ENCODE peak calls at places on chromosomes 7 and 10, in five cellular contexts. I is tibial nerve, V is cardiac fibroblast, U is lower lobe of right lung, J is type B pancreatic cell. Q is an unnamed sample.

GRCh38 chr7:100964630-100965029 is 4.7 kb upstream of the MUC12 start:
- DNase-seq in I (no peak), V (no peak), U (no peak), J (no peak), Q (no peak)

GRCh38 chr7:130912910-130913720 is 179.1 kb upstream of the KLF14 start:
- DNase-seq in I (peak), V (peak), U (peak), J (no peak), Q (no peak)

GRCh38 chr10:101828734-101829551 is 10.7 kb upstream of the OGA start:
- DNase-seq in I (no peak), V (no peak), U (peak), J (no peak), Q (no peak)

GRCh38 chr7:139775829-139776266 is 1.9 kb downstream of the HIPK2 start:
- DNase-seq in I (peak), V (peak), U (peak), J (no peak), Q (peak)

GRCh38 chr7:64881461-64882287 is 21.4 kb upstream of the ZNF273 start:
- DNase-seq in I (peak), V (no peak), U (no peak), J (peak), Q (no peak)

GRCh38 chr10:93319855-93320254 is 162.3 kb downstream of the MYOF start:
- DNase-seq in I (peak), V (no peak), U (no peak), J (no peak), Q (no peak)

GRCh38 chr7:129278688-129279087 is 53.9 kb downstream of the AHCYL2 start:
- DNase-seq in I (no peak), V (no peak), U (no peak), J (no peak), Q (no peak)

GRCh38 chr10:110212119-110213006 is 5.0 kb downstream of the MXI1 start:
- DNase-seq in I (peak), V (no peak), U (peak), J (no peak), Q (no peak)

GRCh38 chr7:138833596-138833995 is 35.6 kb upstream of the ATP6V0A4 start:
- DNase-seq in I (no peak), V (no peak), U (no peak), J (no peak), Q (no peak)

GRCh38 chr7:50141131-50141530 is 48.1 kb upstream of the ZPBP start:
- DNase-seq in I (no peak), V (no peak), U (no peak), J (no peak), Q (no peak)

GRCh38 chr10:69321865-69322264 is 43.6 kb downstream of the HK1 start:
- DNase-seq in I (no peak), V (no peak), U (no peak), J (no peak), Q (no peak)

GRCh38 chr10:102090772-102091171 is 25.6 kb downstream of the HPS6 start:
- DNase-seq in I (no peak), V (peak), U (no peak), J (no peak), Q (no peak)

GRCh38 chr10:117320050-117320665 is 55.1 kb downstream of the PDZD8 start:
- DNase-seq in I (no peak), V (peak), U (no peak), J (no peak), Q (peak)

GRCh38 chr10:74199315-74199714 is 48.3 kb downstream of the ADK start:
- DNase-seq in I (no peak), V (no peak), U (no peak), J (no peak), Q (no peak)

GRCh38 chr10:58030208-58030607 is 237.5 kb downstream of the IPMK start:
- DNase-seq in I (no peak), V (no peak), U (no peak), J (no peak), Q (no peak)

GRCh38 chr7:147804032-147804431 is 786.5 kb upstream of the C7orf33 start:
- DNase-seq in I (no peak), V (no peak), U (no peak), J (no peak), Q (no peak)

GRCh38 chr7:47281161-47281560 is 300.8 kb downstream of the TNS3 start:
- DNase-seq in I (no peak), V (no peak), U (no peak), J (no peak), Q (no peak)
- TF ChIP-seq CTCF in I (no peak), V (no peak), U (no peak), J (no peak), Q (no peak)

DNA sequence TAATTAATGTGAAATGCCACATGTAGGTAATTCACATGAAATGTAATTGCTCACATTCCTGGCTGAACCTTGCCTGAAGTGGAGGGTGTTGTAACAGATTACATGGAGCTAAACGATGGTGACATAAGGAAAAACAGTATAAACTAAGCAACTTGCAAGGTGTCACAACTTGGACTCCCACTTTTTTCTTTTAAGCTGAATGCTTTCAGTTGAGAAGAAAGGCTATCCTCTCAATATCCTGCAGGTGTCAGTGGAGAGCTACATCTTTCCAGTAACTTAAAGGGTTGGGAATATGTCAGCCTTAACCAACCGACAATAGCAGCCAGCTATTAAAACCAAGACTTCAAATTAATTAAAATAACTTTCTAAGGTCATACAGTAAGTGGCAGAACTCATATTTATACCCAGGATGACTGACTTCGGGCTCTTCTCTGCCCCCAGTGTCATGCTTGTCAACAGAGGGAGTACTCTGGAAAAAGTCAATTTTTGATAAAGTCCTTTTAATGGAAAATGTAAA is 33.7 kb downstream of the NRBF2 start:
- DNase-seq in I (no peak), V (peak), U (no peak), J (no peak), Q (peak)
- TF ChIP-seq CTCF in I (peak), V (peak), U (peak), J (peak), Q (peak)

DNA sequence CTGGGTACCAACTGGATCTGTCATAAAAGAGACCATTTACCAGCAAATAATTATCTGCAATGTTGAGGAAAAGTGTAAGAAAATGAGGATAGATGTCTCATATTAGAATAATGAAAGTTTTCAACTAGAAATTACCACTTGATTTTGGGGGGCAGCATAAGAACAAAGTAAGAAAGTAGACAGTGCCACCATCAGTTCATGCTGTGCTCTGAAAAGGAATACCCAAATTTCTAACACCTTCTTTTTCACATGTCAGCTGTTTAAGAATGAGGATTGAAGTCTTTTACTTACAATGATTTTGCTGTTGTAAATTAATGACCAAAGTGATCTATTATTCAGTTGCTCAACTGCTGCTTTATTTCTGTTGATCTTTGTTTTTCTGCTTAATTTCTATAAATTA is 578.3 kb downstream of the ETV1 start:
- DNase-seq in I (no peak), V (no peak), U (no peak), J (no peak), Q (no peak)
- TF ChIP-seq CTCF in I (no peak), V (no peak), U (no peak), J (no peak), Q (no peak)

DNA sequence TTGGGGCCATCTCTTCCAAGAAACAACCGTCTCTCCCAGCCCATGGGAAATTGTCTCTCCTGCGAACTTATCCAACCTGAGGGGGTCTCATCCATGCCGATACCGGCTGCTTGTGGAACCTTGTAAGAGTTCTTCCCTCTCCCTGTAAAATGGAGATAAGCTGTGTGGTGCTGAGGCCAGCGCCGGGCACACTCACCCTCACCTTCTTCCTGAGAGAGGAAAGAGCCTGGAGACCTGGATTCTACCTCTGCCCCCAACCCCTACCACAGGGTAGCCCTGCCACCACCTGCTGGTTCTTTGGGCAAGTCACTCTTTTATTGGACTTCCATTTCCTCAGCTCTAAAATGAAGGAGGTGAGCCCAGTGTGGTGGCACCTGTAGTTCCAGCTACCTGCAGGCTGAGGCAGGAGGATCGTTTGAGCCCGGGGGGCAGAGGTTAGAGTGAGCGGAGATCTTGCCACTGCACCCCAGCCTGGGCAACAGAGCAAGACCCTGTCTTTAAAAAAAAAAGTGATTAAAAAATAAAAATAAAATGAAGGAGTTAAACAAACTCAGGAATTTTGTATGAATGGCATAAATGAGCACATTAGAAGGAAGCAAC is 38.4 kb upstream of the PSAP start:
- DNase-seq in I (no peak), V (no peak), U (no peak), J (no peak), Q (no peak)
- TF ChIP-seq CTCF in I (no peak), V (no peak), U (no peak), J (no peak), Q (no peak)